ENCODE peak calls at places on chromosomes 2 and 18, in five cellular contexts. One of them, this sample, is unnamed.

GRCh38 chr2:30990736-30991135 is 147.5 kb downstream of the GALNT14 start:
- DNase-seq in lower lobe of right lung: no peak
- DNase-seq in colonic mucosa: no peak
- DNase-seq in neural progenitor cell: peak; percentile 23
- DNase-seq in fibroblast of lung: no peak
- DNase-seq in this sample: no peak

GRCh38 chr2:152611458-152612231 is 105.6 kb downstream of the PRPF40A start:
- DNase-seq in colonic mucosa: peak; percentile 28
- DNase-seq in fibroblast of lung: peak; percentile 91
- DNase-seq in lower lobe of right lung: no peak
- DNase-seq in neural progenitor cell: no peak
- DNase-seq in this sample: no peak

GRCh38 chr2:241263061-241263460 is 52.4 kb downstream of the HDLBP start:
- DNase-seq in fibroblast of lung: no peak
- DNase-seq in lower lobe of right lung: no peak
- DNase-seq in neural progenitor cell: no peak
- DNase-seq in colonic mucosa: no peak
- DNase-seq in this sample: no peak

GRCh38 chr2:241064008-241064801 is 37.9 kb downstream of the MTERF4 start:
- DNase-seq in neural progenitor cell: no peak
- DNase-seq in colonic mucosa: peak; percentile 47
- DNase-seq in fibroblast of lung: no peak
- DNase-seq in lower lobe of right lung: peak; percentile 71
- DNase-seq in this sample: peak; percentile 83

GRCh38 chr18:48295586-48296311 is 113.4 kb downstream of the ZBTB7C start:
- DNase-seq in colonic mucosa: no peak
- DNase-seq in neural progenitor cell: peak; percentile 73
- DNase-seq in fibroblast of lung: peak; percentile 9
- DNase-seq in lower lobe of right lung: no peak
- DNase-seq in this sample: peak; percentile 62

GRCh38 chr2:98634406-98635092 is 26.2 kb downstream of the UNC50 start:
- DNase-seq in fibroblast of lung: peak; percentile 5
- DNase-seq in colonic mucosa: no peak
- DNase-seq in lower lobe of right lung: no peak
- DNase-seq in neural progenitor cell: peak; percentile 65
- DNase-seq in this sample: no peak

GRCh38 chr2:68253211-68254068 is 1.1 kb upstream of the PPP3R1 start:
- DNase-seq in fibroblast of lung: peak; percentile 53
- DNase-seq in lower lobe of right lung: no peak
- DNase-seq in colonic mucosa: peak; percentile 45
- DNase-seq in neural progenitor cell: peak; percentile 51
- DNase-seq in this sample: no peak

GRCh38 chr2:176281267-176281666 is 12.0 kb downstream of the MTX2 start:
- DNase-seq in colonic mucosa: no peak
- DNase-seq in neural progenitor cell: no peak
- DNase-seq in fibroblast of lung: no peak
- DNase-seq in lower lobe of right lung: no peak
- DNase-seq in this sample: no peak

GRCh38 chr18:11948852-11949523 is 32.3 kb upstream of the IMPA2 start:
- DNase-seq in neural progenitor cell: no peak
- DNase-seq in lower lobe of right lung: no peak
- DNase-seq in colonic mucosa: no peak
- DNase-seq in fibroblast of lung: peak; percentile 26
- DNase-seq in this sample: peak; percentile 33

DNA sequence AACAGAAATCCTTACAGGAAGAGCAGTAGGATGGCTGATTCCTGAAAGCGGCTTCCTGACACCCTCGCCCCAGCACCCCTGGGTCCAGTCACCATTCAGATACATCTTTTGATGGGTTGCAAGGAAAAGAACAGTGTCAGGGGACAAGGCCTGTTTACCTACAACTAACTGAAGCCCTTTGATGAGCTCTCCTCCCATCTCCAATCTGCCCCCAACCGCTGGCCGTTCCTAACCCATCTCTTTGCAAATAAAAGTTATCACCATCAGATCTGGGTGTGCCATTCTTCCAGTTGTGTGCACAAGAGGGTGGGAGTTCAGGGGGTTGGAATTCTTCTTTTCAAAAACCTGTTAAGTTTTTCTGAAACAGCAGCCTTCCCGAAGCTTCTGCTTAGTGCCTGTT is 48.9 kb downstream of the ARL4C start:
- DNase-seq in lower lobe of right lung: no peak
- DNase-seq in colonic mucosa: no peak
- DNase-seq in neural progenitor cell: peak; percentile 35
- DNase-seq in fibroblast of lung: no peak
- DNase-seq in this sample: no peak
- H3K4me3 ChIP-seq in lower lobe of right lung: no peak overlapping the region
- H3K4me3 ChIP-seq in colonic mucosa: no peak overlapping the region
- H3K4me3 ChIP-seq in neural progenitor cell: peak overlapping the region; percentile 9
- H3K4me3 ChIP-seq in fibroblast of lung: no peak overlapping the region
- H3K4me3 ChIP-seq in this sample: no peak overlapping the region

GRCh38 chr18:25235648-25236047 is 116.3 kb downstream of the ZNF521 start:
- DNase-seq in colonic mucosa: no peak
- DNase-seq in lower lobe of right lung: no peak
- DNase-seq in fibroblast of lung: no peak
- DNase-seq in neural progenitor cell: no peak
- DNase-seq in this sample: no peak

GRCh38 chr18:25236736-25237135 is 115.2 kb downstream of the ZNF521 start:
- DNase-seq in fibroblast of lung: no peak
- DNase-seq in colonic mucosa: no peak
- DNase-seq in neural progenitor cell: no peak
- DNase-seq in lower lobe of right lung: no peak
- DNase-seq in this sample: no peak

GRCh38 chr18:25239636-25240468 is 112.1 kb downstream of the ZNF521 start:
- DNase-seq in fibroblast of lung: peak; percentile 67
- DNase-seq in neural progenitor cell: no peak
- DNase-seq in lower lobe of right lung: no peak
- DNase-seq in colonic mucosa: no peak
- DNase-seq in this sample: no peak

GRCh38 chr18:25234740-25235345 is 117.1 kb downstream of the ZNF521 start:
- DNase-seq in lower lobe of right lung: no peak
- DNase-seq in neural progenitor cell: no peak
- DNase-seq in colonic mucosa: no peak
- DNase-seq in fibroblast of lung: no peak
- DNase-seq in this sample: no peak

DNA sequence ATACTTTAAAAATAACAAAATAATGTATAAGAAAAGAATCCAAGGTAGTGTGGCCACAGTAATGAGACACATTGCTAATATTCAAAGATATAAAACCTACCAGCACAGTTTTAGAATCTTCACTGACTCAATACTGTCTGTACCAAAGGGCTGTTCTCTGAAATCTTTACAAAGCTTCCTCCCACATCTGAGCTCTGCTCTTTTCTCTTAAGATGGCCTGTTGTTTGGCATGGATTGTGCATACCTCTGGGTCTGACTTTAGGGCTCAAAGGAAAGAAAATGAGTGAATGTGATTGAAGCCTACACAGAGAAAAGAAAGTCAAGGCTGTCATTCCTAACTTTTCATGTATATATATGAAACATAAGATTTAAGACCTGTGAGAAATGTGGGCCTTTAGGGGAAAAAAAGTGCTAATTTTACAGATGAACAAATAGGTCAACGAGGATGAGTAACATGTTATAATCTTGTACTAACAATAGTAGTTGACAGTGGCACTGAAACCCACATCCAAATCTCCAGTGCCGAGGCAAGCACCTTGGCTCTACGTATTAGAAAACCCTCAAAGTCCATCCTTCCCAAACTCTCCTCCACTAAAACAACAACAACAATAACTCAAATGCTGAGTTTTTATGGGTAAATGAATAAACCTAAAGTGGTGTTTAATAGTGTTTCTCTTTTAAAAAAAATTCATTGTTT is 114.2 kb downstream of the ZNF521 start:
- DNase-seq in lower lobe of right lung: no peak
- DNase-seq in fibroblast of lung: no peak
- DNase-seq in colonic mucosa: no peak
- DNase-seq in neural progenitor cell: no peak
- DNase-seq in this sample: no peak
- H3K36me3 ChIP-seq in lower lobe of right lung: no peaks in the 10 kb centered on the region
- H3K36me3 ChIP-seq in fibroblast of lung: no peaks in the 10 kb centered on the region
- H3K36me3 ChIP-seq in colonic mucosa: no peaks in the 10 kb centered on the region
- H3K36me3 ChIP-seq in neural progenitor cell: no peaks in the 10 kb centered on the region
- H3K36me3 ChIP-seq in this sample: no peaks in the 10 kb centered on the region

DNA sequence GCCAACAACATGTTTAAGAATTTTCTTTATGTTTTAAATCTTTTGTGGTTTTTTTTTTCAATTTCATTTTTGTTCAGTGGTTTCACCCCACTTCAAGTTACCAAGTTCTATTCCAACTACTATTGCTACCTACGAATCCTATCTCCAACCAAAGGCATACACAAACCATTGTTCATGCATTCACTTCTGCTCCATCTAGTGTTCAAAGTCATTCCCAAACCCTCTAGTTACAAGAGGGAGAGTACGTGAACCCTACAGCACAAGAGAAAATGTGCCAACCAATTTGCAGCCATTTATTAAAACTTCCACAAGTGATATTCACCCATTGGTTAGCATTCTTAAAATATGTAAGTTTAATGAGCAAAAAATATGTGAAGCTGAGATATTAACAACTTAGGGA is 295.1 kb upstream of the KYNU start:
- DNase-seq in colonic mucosa: no peak
- DNase-seq in fibroblast of lung: no peak
- DNase-seq in neural progenitor cell: no peak
- DNase-seq in lower lobe of right lung: no peak
- DNase-seq in this sample: no peak
- TF ChIP-seq CTCF in colonic mucosa: no peak
- TF ChIP-seq CTCF in fibroblast of lung: no peak
- TF ChIP-seq CTCF in neural progenitor cell: no peak
- TF ChIP-seq CTCF in lower lobe of right lung: no peak
- TF ChIP-seq CTCF in this sample: no peak

DNA sequence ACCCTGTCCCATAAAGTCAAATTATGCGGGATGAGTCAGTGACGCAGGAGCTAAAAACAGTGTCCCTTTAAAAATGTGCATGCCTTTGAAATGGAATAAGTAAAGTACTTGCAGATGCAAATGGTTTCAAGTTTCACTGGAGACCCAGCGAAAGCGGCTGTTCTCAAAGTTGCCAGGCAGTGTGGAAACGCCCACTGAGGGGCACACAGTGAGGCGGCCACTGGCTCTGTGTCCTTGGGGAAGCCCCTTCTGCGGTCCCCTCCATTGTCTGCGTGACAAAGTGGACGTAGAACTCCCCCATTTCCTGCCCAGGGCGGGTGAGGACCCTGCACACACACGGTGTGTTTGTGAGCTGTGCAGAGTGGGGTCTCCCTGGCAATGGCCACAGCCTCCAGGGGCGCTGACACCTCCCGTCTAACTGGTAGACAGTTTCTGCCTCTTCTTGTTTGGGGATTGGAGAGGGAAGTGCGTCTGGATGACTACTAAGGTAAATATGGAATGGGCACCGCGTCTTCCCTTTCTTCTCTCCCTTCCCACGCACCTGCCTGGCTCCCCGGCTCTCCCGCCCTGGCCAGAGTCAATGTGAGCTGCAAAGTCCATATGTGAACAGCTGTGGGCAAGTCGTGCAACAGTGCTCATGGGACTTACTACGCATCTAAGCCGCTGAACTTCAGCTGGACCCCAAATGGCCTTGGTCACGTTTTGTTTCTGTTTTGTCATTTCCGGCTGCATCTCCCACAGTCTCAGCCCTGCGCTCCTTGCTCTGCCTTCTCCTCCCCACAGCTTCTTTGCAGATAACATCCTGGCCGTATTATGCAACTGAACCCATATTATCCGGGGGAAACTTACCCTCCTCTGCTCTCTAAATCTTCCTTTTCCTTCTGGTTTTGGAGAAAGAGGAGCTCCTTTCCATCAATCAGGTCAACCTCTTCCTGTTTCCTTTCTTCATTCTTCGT is 33.7 kb upstream of the ZNF516 start:
- DNase-seq in lower lobe of right lung: no peak
- DNase-seq in colonic mucosa: peak; percentile 25
- DNase-seq in fibroblast of lung: peak; percentile 86
- DNase-seq in neural progenitor cell: peak; percentile 40
- DNase-seq in this sample: peak; percentile 61
- H3K4me3 ChIP-seq in lower lobe of right lung: peak overlapping the region; percentile 51
- H3K4me3 ChIP-seq in colonic mucosa: no peak overlapping the region
- H3K4me3 ChIP-seq in fibroblast of lung: peak overlapping the region; percentile 56
- H3K4me3 ChIP-seq in neural progenitor cell: no peak overlapping the region
- H3K4me3 ChIP-seq in this sample: peak overlapping the region; percentile 38

This sample was measured in spleen.